ENCODE peak calls at places on chromosomes 11 and 22, in nine cellular contexts. One of them, this sample, is unnamed.
A peak's percentile ranks its signal among the peaks of the same experiment; 100 is the strongest.

GRCh38 chr11:30172872-30173271 is 57.9 kb upstream of the FSHB start:
- DNase-seq in nephron progenitor cell: no peak
- DNase-seq in osteocyte: no peak
- DNase-seq in tibial nerve: no peak
- DNase-seq in right lobe of liver: no peak
- DNase-seq in GM20000: no peak
- DNase-seq in IMR-90: no peak
- DNase-seq in hepatocyte: peak; percentile 48
- DNase-seq in B cell: no peak
- DNase-seq in this sample: no peak

GRCh38 chr11:40434941-40435340 is 1024.5 kb downstream of the LRRC4C start:
- DNase-seq in nephron progenitor cell: no peak
- DNase-seq in osteocyte: no peak
- DNase-seq in B cell: no peak
- DNase-seq in GM20000: no peak
- DNase-seq in IMR-90: no peak
- DNase-seq in hepatocyte: no peak
- DNase-seq in tibial nerve: no peak
- DNase-seq in right lobe of liver: no peak
- DNase-seq in this sample: no peak

GRCh38 chr22:45848904-45849303 is 128.1 kb downstream of the WNT7B start:
- DNase-seq in IMR-90: no peak
- DNase-seq in B cell: no peak
- DNase-seq in hepatocyte: no peak
- DNase-seq in right lobe of liver: no peak
- DNase-seq in tibial nerve: no peak
- DNase-seq in GM20000: no peak
- DNase-seq in nephron progenitor cell: no peak
- DNase-seq in osteocyte: no peak
- DNase-seq in this sample: no peak

GRCh38 chr22:42934338-42934737 is 77.3 kb upstream of the ARFGAP3 start:
- DNase-seq in right lobe of liver: no peak
- DNase-seq in hepatocyte: no peak
- DNase-seq in GM20000: no peak
- DNase-seq in B cell: no peak
- DNase-seq in tibial nerve: no peak
- DNase-seq in nephron progenitor cell: no peak
- DNase-seq in osteocyte: no peak
- DNase-seq in IMR-90: no peak
- DNase-seq in this sample: no peak

GRCh38 chr11:15565846-15566245 is 451.1 kb downstream of the INSC start:
- DNase-seq in hepatocyte: no peak
- DNase-seq in right lobe of liver: no peak
- DNase-seq in osteocyte: no peak
- DNase-seq in nephron progenitor cell: no peak
- DNase-seq in IMR-90: no peak
- DNase-seq in GM20000: no peak
- DNase-seq in tibial nerve: no peak
- DNase-seq in B cell: no peak
- DNase-seq in this sample: no peak

GRCh38 chr11:72079776-72080325 is 491 bp downstream of the NUMA1 start:
- DNase-seq in nephron progenitor cell: no peak
- DNase-seq in hepatocyte: peak; percentile 27
- DNase-seq in right lobe of liver: no peak
- DNase-seq in tibial nerve: no peak
- DNase-seq in IMR-90: no peak
- DNase-seq in B cell: peak; percentile 41
- DNase-seq in GM20000: no peak
- DNase-seq in osteocyte: no peak
- DNase-seq in this sample: no peak

GRCh38 chr11:38900156-38900679 is 2302.2 kb upstream of the RAG2 start:
- DNase-seq in IMR-90: no peak
- DNase-seq in B cell: no peak
- DNase-seq in nephron progenitor cell: no peak
- DNase-seq in tibial nerve: no peak
- DNase-seq in osteocyte: no peak
- DNase-seq in right lobe of liver: no peak
- DNase-seq in GM20000: no peak
- DNase-seq in hepatocyte: no peak
- DNase-seq in this sample: no peak

GRCh38 chr22:29265306-29265705 is 2.5 kb downstream of the RHBDD3 start:
- DNase-seq in nephron progenitor cell: no peak
- DNase-seq in right lobe of liver: no peak
- DNase-seq in IMR-90: no peak
- DNase-seq in osteocyte: no peak
- DNase-seq in GM20000: no peak
- DNase-seq in hepatocyte: no peak
- DNase-seq in B cell: no peak
- DNase-seq in tibial nerve: no peak
- DNase-seq in this sample: no peak

GRCh38 chr22:40326905-40327735 is 19.2 kb upstream of the ADSL start:
- DNase-seq in B cell: no peak
- DNase-seq in tibial nerve: no peak
- DNase-seq in hepatocyte: peak; percentile 19
- DNase-seq in nephron progenitor cell: no peak
- DNase-seq in right lobe of liver: no peak
- DNase-seq in IMR-90: peak; percentile 67
- DNase-seq in osteocyte: no peak
- DNase-seq in GM20000: no peak
- DNase-seq in this sample: no peak

GRCh38 chr11:102810943-102811528 is 13.1 kb upstream of the MMP1 start:
- DNase-seq in B cell: no peak
- DNase-seq in nephron progenitor cell: no peak
- DNase-seq in GM20000: no peak
- DNase-seq in tibial nerve: no peak
- DNase-seq in hepatocyte: peak; percentile 36
- DNase-seq in right lobe of liver: no peak
- DNase-seq in IMR-90: peak; percentile 45
- DNase-seq in osteocyte: no peak
- DNase-seq in this sample: no peak

GRCh38 chr11:62573006-62573591 is 592 bp downstream of the EEF1G start:
- DNase-seq in B cell: peak; percentile 46
- DNase-seq in hepatocyte: peak; percentile 36
- DNase-seq in GM20000: no peak
- DNase-seq in osteocyte: no peak
- DNase-seq in IMR-90: no peak
- DNase-seq in nephron progenitor cell: peak; percentile 39
- DNase-seq in tibial nerve: no peak
- DNase-seq in right lobe of liver: peak; percentile 59
- DNase-seq in this sample: no peak

GRCh38 chr11:59187587-59187986 is 15.7 kb downstream of the DTX4 start:
- DNase-seq in nephron progenitor cell: no peak
- DNase-seq in B cell: no peak
- DNase-seq in hepatocyte: peak; percentile 49
- DNase-seq in right lobe of liver: no peak
- DNase-seq in osteocyte: no peak
- DNase-seq in tibial nerve: no peak
- DNase-seq in GM20000: no peak
- DNase-seq in IMR-90: peak; percentile 54
- DNase-seq in this sample: peak; percentile 77

GRCh38 chr11:3220101-3220500 is 1.5 kb upstream of the MRGPRG start:
- DNase-seq in IMR-90: no peak
- DNase-seq in GM20000: no peak
- DNase-seq in right lobe of liver: no peak
- DNase-seq in hepatocyte: no peak
- DNase-seq in B cell: no peak
- DNase-seq in tibial nerve: no peak
- DNase-seq in nephron progenitor cell: no peak
- DNase-seq in osteocyte: no peak
- DNase-seq in this sample: peak; percentile 62

GRCh38 chr11:34731596-34731995 is 110.7 kb downstream of the EHF start:
- DNase-seq in nephron progenitor cell: no peak
- DNase-seq in B cell: no peak
- DNase-seq in tibial nerve: no peak
- DNase-seq in IMR-90: no peak
- DNase-seq in GM20000: no peak
- DNase-seq in hepatocyte: no peak
- DNase-seq in right lobe of liver: no peak
- DNase-seq in osteocyte: no peak
- DNase-seq in this sample: no peak

GRCh38 chr11:90803366-90803765 is 580.5 kb upstream of the CHORDC1 start:
- DNase-seq in hepatocyte: no peak
- DNase-seq in tibial nerve: no peak
- DNase-seq in B cell: no peak
- DNase-seq in nephron progenitor cell: no peak
- DNase-seq in GM20000: no peak
- DNase-seq in right lobe of liver: no peak
- DNase-seq in IMR-90: no peak
- DNase-seq in osteocyte: no peak
- DNase-seq in this sample: no peak

GRCh38 chr11:43789700-43790443 is 90.8 kb upstream of the ALKBH3 start:
- DNase-seq in right lobe of liver: no peak
- DNase-seq in GM20000: no peak
- DNase-seq in B cell: no peak
- DNase-seq in osteocyte: no peak
- DNase-seq in IMR-90: peak; percentile 70
- DNase-seq in hepatocyte: no peak
- DNase-seq in nephron progenitor cell: no peak
- DNase-seq in tibial nerve: no peak
- DNase-seq in this sample: no peak

GRCh38 chr22:42844756-42845155 is 12.3 kb downstream of the ARFGAP3 start:
- DNase-seq in nephron progenitor cell: no peak
- DNase-seq in B cell: no peak
- DNase-seq in hepatocyte: no peak
- DNase-seq in osteocyte: no peak
- DNase-seq in IMR-90: peak; percentile 39
- DNase-seq in right lobe of liver: no peak
- DNase-seq in GM20000: no peak
- DNase-seq in tibial nerve: no peak
- DNase-seq in this sample: no peak

GRCh38 chr22:47055461-47055860 is 293.0 kb downstream of the TBC1D22A start:
- DNase-seq in osteocyte: no peak
- DNase-seq in tibial nerve: no peak
- DNase-seq in right lobe of liver: no peak
- DNase-seq in IMR-90: no peak
- DNase-seq in B cell: no peak
- DNase-seq in hepatocyte: no peak
- DNase-seq in nephron progenitor cell: no peak
- DNase-seq in GM20000: no peak
- DNase-seq in this sample: peak; percentile 38

GRCh38 chr11:110312670-110313069 is 16.3 kb upstream of the RDX start:
- DNase-seq in hepatocyte: no peak
- DNase-seq in nephron progenitor cell: no peak
- DNase-seq in IMR-90: no peak
- DNase-seq in right lobe of liver: no peak
- DNase-seq in GM20000: no peak
- DNase-seq in osteocyte: no peak
- DNase-seq in tibial nerve: no peak
- DNase-seq in B cell: no peak
- DNase-seq in this sample: no peak

DNA sequence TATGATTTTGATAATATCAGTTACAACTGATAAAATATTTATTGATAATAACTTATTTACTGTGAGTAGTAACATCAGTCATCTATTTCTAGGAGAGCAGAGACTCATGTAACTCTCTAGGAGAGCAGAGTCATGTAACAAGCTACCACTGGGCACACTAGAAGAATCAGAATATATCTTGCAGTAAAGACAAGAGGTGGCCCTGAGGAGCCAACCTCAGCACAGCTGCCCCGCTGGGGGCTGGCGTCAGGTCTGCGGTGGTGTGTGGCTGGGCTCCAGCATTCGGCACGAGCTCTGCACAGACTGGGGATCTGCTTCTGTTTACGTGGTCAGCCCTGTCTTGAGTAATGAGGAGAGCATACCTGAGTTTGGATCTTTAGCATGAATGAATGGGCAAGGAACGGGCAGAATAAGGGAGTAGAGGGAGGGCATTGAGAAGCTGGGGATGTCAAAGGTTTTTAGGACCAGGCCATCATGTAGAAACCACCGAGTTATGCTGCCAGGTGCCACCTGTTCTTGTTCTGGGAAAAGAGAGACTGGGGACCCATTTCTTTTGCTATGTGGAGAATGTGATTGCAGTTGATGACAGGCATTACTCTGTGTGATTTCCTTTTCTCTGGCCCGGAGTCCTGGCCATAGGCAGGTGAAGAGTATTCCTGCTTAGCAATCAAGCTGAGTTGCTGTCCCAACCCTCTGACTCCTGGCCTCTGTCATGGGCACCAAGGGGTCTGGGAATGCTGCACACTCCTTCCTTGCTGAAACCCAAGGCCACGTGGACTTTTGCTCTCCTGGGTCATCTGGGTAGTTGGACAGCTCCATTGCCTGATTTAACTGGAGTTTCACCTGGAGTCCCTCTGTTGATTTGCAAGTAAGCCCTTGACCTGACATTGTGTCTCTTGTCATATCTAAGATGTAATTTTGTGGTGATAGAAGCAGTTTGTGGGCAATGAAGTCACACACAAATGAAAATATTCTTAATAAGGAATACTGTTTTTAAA is 50.9 kb upstream of the HEPHL1 start:
- DNase-seq in right lobe of liver: no peak
- DNase-seq in osteocyte: no peak
- DNase-seq in B cell: no peak
- DNase-seq in tibial nerve: no peak
- DNase-seq in GM20000: no peak
- DNase-seq in IMR-90: no peak
- DNase-seq in hepatocyte: no peak
- DNase-seq in nephron progenitor cell: no peak
- DNase-seq in this sample: no peak
- TF ChIP-seq CTCF in right lobe of liver: no peak
- TF ChIP-seq CTCF in osteocyte: no peak
- TF ChIP-seq CTCF in B cell: no peak
- TF ChIP-seq CTCF in tibial nerve: no peak
- TF ChIP-seq CTCF in GM20000: no peak
- TF ChIP-seq CTCF in IMR-90: no peak
- TF ChIP-seq CTCF in hepatocyte: no peak
- TF ChIP-seq CTCF in nephron progenitor cell: no peak
- TF ChIP-seq CTCF in this sample: no peak

GRCh38 chr22:37999640-38000272 is 15.4 kb upstream of the SOX10 start:
- DNase-seq in IMR-90: peak; percentile 61
- DNase-seq in right lobe of liver: no peak
- DNase-seq in GM20000: no peak
- DNase-seq in osteocyte: no peak
- DNase-seq in tibial nerve: no peak
- DNase-seq in B cell: no peak
- DNase-seq in nephron progenitor cell: no peak
- DNase-seq in hepatocyte: no peak
- DNase-seq in this sample: no peak
- TF ChIP-seq CTCF in IMR-90: no peak
- TF ChIP-seq CTCF in right lobe of liver: no peak
- TF ChIP-seq CTCF in GM20000: no peak
- TF ChIP-seq CTCF in osteocyte: no peak
- TF ChIP-seq CTCF in tibial nerve: no peak
- TF ChIP-seq CTCF in B cell: no peak
- TF ChIP-seq CTCF in nephron progenitor cell: no peak
- TF ChIP-seq CTCF in hepatocyte: no peak
- TF ChIP-seq CTCF in this sample: no peak

GRCh38 chr22:32474635-32475427 is at the start of gene FBXO7:
- DNase-seq in tibial nerve: peak; percentile 81
- DNase-seq in osteocyte: peak; percentile 98
- DNase-seq in nephron progenitor cell: peak; percentile 93
- DNase-seq in GM20000: peak; percentile 91
- DNase-seq in hepatocyte: peak; percentile 98
- DNase-seq in B cell: peak; percentile 82
- DNase-seq in right lobe of liver: peak; percentile 93
- DNase-seq in IMR-90: peak; percentile 90
- DNase-seq in this sample: peak; percentile 92
- TF ChIP-seq CTCF in tibial nerve: peak; percentile 34
- TF ChIP-seq CTCF in osteocyte: peak; percentile 66
- TF ChIP-seq CTCF in nephron progenitor cell: peak; percentile 22
- TF ChIP-seq CTCF in GM20000: no peak
- TF ChIP-seq CTCF in hepatocyte: peak; percentile 65
- TF ChIP-seq CTCF in B cell: peak; percentile 44
- TF ChIP-seq CTCF in right lobe of liver: no peak
- TF ChIP-seq CTCF in IMR-90: peak; percentile 59
- TF ChIP-seq CTCF in this sample: no peak

GRCh38 chr11:5605849-5606248 is 9.4 kb downstream of the TRIM6 start:
- DNase-seq in right lobe of liver: no peak
- DNase-seq in GM20000: no peak
- DNase-seq in hepatocyte: peak; percentile 31
- DNase-seq in tibial nerve: no peak
- DNase-seq in B cell: no peak
- DNase-seq in osteocyte: peak; percentile 68
- DNase-seq in nephron progenitor cell: no peak
- DNase-seq in IMR-90: peak; percentile 92
- DNase-seq in this sample: no peak
- TF ChIP-seq CTCF in right lobe of liver: no peak
- TF ChIP-seq CTCF in GM20000: no peak
- TF ChIP-seq CTCF in hepatocyte: no peak
- TF ChIP-seq CTCF in tibial nerve: no peak
- TF ChIP-seq CTCF in B cell: no peak
- TF ChIP-seq CTCF in osteocyte: no peak
- TF ChIP-seq CTCF in nephron progenitor cell: no peak
- TF ChIP-seq CTCF in IMR-90: peak; percentile 5
- TF ChIP-seq CTCF in this sample: no peak